ENCODE peak calls at places on chromosomes 6 and 20, in ten cellular contexts. V is AG04450; J is mesendoderm; C is CD8-positive, alpha-beta memory T cell; Q is endodermal cell; B is naive thymus-derived CD4-positive, alpha-beta T cell; K is Karpas-422; U is psoas muscle; E is tibial nerve; Z is CD8-positive, alpha-beta T cell. L is an unnamed sample.

GRCh38 chr20:326645-327031 is 1.3 kb downstream of the SOX12 start:
- DNase-seq in V (no peak), J (peak), C (no peak), Q (peak), B (no peak), K (no peak), U (peak), E (no peak), Z (peak), L (peak)

GRCh38 chr6:33668914-33669313 is 42.6 kb downstream of the UQCC2 start:
- DNase-seq in V (no peak), J (peak), C (no peak), Q (peak), B (peak), K (no peak), U (no peak), E (no peak), Z (no peak), L (no peak)

GRCh38 chr20:37305079-37305478 is 15.6 kb downstream of the MANBAL start:
- DNase-seq in V (no peak), J (no peak), C (no peak), Q (no peak), B (no peak), K (peak), U (no peak), E (no peak), Z (no peak), L (no peak)

GRCh38 chr6:97215157-97215769 is 67.8 kb downstream of the MMS22L start:
- DNase-seq in V (peak), J (peak), C (no peak), Q (peak), B (no peak), K (peak), U (no peak), E (no peak), Z (no peak), L (peak)

GRCh38 chr20:63911171-63911570 is 16.2 kb downstream of the DNAJC5 start:
- DNase-seq in V (no peak), J (no peak), C (no peak), Q (no peak), B (no peak), K (no peak), U (peak), E (no peak), Z (no peak), L (peak)

GRCh38 chr6:105184921-105185320 is 5.1 kb upstream of the POPDC3 start:
- DNase-seq in V (no peak), J (peak), C (no peak), Q (no peak), B (no peak), K (no peak), U (no peak), E (no peak), Z (no peak), L (no peak)

GRCh38 chr20:37598611-37599342 is 71.1 kb upstream of the BLCAP start:
- DNase-seq in V (no peak), J (no peak), C (no peak), Q (no peak), B (no peak), K (no peak), U (no peak), E (no peak), Z (no peak), L (no peak)

GRCh38 chr6:147048930-147049329 is 155.3 kb upstream of the STXBP5 start:
- DNase-seq in V (no peak), J (no peak), C (no peak), Q (no peak), B (no peak), K (no peak), U (no peak), E (no peak), Z (no peak), L (no peak)

GRCh38 chr20:40687384-40688128 is 1.5 kb downstream of the MAFB start:
- DNase-seq in V (no peak), J (peak), C (no peak), Q (peak), B (no peak), K (no peak), U (peak), E (no peak), Z (no peak), L (peak)

GRCh38 chr6:121615493-121615892 is 180.0 kb downstream of the GJA1 start:
- DNase-seq in V (no peak), J (peak), C (no peak), Q (peak), B (no peak), K (no peak), U (no peak), E (no peak), Z (no peak), L (no peak)

GRCh38 chr20:10110151-10110550 is 75.4 kb downstream of the ANKEF1 start:
- DNase-seq in V (no peak), J (no peak), C (no peak), Q (no peak), B (no peak), K (no peak), U (no peak), E (no peak), Z (no peak), L (no peak)

GRCh38 chr20:20685635-20686034 is 26.8 kb downstream of the RALGAPA2 start:
- DNase-seq in V (no peak), J (no peak), C (no peak), Q (no peak), B (no peak), K (no peak), U (peak), E (no peak), Z (no peak), L (no peak)

GRCh38 chr6:150346346-150346745 is 22.5 kb upstream of the IYD start:
- DNase-seq in V (no peak), J (no peak), C (no peak), Q (no peak), B (no peak), K (no peak), U (no peak), E (no peak), Z (no peak), L (no peak)

GRCh38 chr6:33694401-33694931 is 17.0 kb downstream of the UQCC2 start:
- DNase-seq in V (no peak), J (no peak), C (peak), Q (no peak), B (peak), K (no peak), U (no peak), E (no peak), Z (peak), L (peak)

GRCh38 chr20:59777321-59777705 is 156.1 kb downstream of the SYCP2 start:
- DNase-seq in V (no peak), J (no peak), C (no peak), Q (no peak), B (no peak), K (no peak), U (no peak), E (no peak), Z (no peak), L (no peak)

GRCh38 chr6:160919713-160920112 is 71.9 kb upstream of the MAP3K4 start:
- DNase-seq in V (peak), J (no peak), C (no peak), Q (no peak), B (no peak), K (peak), U (no peak), E (no peak), Z (no peak), L (no peak)

GRCh38 chr6:29976588-29977424 is 34.5 kb downstream of the HLA-A start:
- DNase-seq in V (no peak), J (peak), C (peak), Q (peak), B (no peak), K (no peak), U (peak), E (peak), Z (peak), L (peak)

GRCh38 chr6:130366011-130366963 is at the start of gene TMEM200A:
- DNase-seq in V (no peak), J (peak), C (peak), Q (peak), B (no peak), K (no peak), U (peak), E (no peak), Z (no peak), L (no peak)

GRCh38 chr6:129575378-129576118 is 134.4 kb downstream of the ARHGAP18 start:
- DNase-seq in V (no peak), J (peak), C (no peak), Q (no peak), B (peak), K (peak), U (no peak), E (no peak), Z (no peak), L (no peak)

GRCh38 chr20:44282148-44282547 is 28.9 kb downstream of the FITM2 start:
- DNase-seq in V (no peak), J (no peak), C (no peak), Q (no peak), B (no peak), K (no peak), U (no peak), E (no peak), Z (no peak), L (no peak)

GRCh38 chr6:55694148-55694547 is 115.2 kb upstream of the HMGCLL1 start:
- DNase-seq in V (peak), J (peak), C (no peak), Q (peak), B (no peak), K (no peak), U (no peak), E (no peak), Z (no peak), L (no peak)

GRCh38 chr6:139334791-139335446 is 39.5 kb downstream of the CITED2 start:
- DNase-seq in V (peak), J (no peak), C (no peak), Q (no peak), B (no peak), K (peak), U (no peak), E (no peak), Z (no peak), L (no peak)

GRCh38 chr6:144217797-144218196 is 67.3 kb upstream of the UTRN start:
- DNase-seq in V (no peak), J (no peak), C (no peak), Q (no peak), B (no peak), K (no peak), U (no peak), E (no peak), Z (no peak), L (no peak)

GRCh38 chr20:19462491-19462890 is 250.0 kb downstream of the SLC24A3 start:
- DNase-seq in V (no peak), J (no peak), C (no peak), Q (peak), B (no peak), K (no peak), U (no peak), E (no peak), Z (no peak), L (no peak)

GRCh38 chr20:59831901-59832240 is 101.6 kb downstream of the SYCP2 start:
- DNase-seq in V (no peak), J (no peak), C (no peak), Q (peak), B (no peak), K (no peak), U (no peak), E (peak), Z (no peak), L (no peak)

GRCh38 chr6:37077459-37078296 is 72.2 kb downstream of the FGD2 start:
- DNase-seq in V (peak), J (peak), C (no peak), Q (peak), B (no peak), K (no peak), U (peak), E (peak), Z (no peak), L (no peak)

GRCh38 chr6:37141291-37142046 is 28.5 kb upstream of the PIM1 start:
- DNase-seq in V (peak), J (peak), C (no peak), Q (peak), B (no peak), K (no peak), U (no peak), E (no peak), Z (no peak), L (no peak)

GRCh38 chr6:34791164-34791841 is 580 bp upstream of the BLTP3A start:
- DNase-seq in V (no peak), J (peak), C (peak), Q (peak), B (no peak), K (peak), U (peak), E (no peak), Z (peak), L (peak)

GRCh38 chr20:63163596-63164560 is 52.1 kb downstream of the YTHDF1 start:
- DNase-seq in V (no peak), J (no peak), C (peak), Q (no peak), B (no peak), K (no peak), U (no peak), E (no peak), Z (no peak), L (no peak)

GRCh38 chr20:17835240-17835940 is 133.2 kb downstream of the SNX5 start:
- DNase-seq in V (no peak), J (peak), C (no peak), Q (no peak), B (no peak), K (no peak), U (peak), E (peak), Z (no peak), L (no peak)

GRCh38 chr6:71190809-71191208 is 97.8 kb upstream of the OGFRL1 start:
- DNase-seq in V (no peak), J (no peak), C (no peak), Q (no peak), B (no peak), K (peak), U (no peak), E (no peak), Z (no peak), L (no peak)

GRCh38 chr6:7282097-7282906 is 30.7 kb downstream of the SSR1 start:
- DNase-seq in V (no peak), J (no peak), C (no peak), Q (no peak), B (no peak), K (no peak), U (no peak), E (no peak), Z (no peak), L (no peak)

GRCh38 chr6:142993977-142994376 is 49.0 kb upstream of the HIVEP2 start:
- DNase-seq in V (no peak), J (no peak), C (no peak), Q (no peak), B (no peak), K (no peak), U (no peak), E (no peak), Z (no peak), L (no peak)

DNA sequence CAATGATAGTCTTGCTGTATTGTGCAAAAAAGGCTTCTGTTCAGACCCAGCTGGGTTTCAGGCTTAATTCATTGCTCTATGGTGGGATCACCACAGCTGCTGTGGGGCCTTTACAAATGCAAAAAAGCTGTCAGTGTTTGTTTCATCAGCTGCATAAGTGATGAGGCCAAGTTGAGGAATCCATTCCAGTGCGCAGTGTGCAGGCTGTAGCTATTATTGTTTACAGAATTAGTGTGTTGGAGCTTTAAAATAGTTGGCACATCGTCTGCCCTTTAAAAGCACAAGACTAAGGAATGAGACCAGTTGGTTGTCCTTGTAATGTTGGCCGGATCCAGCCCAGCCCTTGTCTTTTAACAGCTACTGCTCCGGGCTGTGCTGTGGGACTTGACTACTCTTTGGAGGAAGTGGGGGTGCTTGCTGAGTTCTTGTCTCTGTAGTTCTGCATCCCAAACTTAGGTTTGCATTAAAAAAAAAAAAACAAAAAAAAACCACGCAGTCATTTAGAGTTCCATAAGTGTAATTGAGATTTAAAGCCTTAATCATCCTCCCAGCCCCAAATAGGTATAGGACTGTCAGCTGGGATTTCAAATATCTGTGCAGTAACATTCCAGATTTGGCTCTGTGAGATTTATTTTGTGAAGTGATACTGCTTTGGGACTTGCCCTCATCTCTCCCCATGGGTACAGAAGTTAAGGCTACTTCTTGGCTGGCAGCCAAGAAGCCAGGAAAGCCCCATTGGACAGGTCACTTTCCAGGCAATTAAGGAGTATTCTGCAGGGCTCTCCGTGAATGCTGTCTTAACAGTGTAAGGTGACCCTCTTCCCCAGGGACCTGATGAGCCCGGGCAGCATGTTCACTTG is 19.3 kb downstream of the JARID2 start:
- DNase-seq in V (peak), J (no peak), C (no peak), Q (no peak), B (no peak), K (no peak), U (no peak), E (no peak), Z (no peak), L (peak)
- H3K27ac ChIP-seq in V (no peak), J (no peak), C (no peak), Q (peak), B (no peak), K (no peak), U (peak), E (no peak), Z (no peak), L (peak)

GRCh38 chr6:4032475-4032874 is 46.5 kb downstream of the FAM217A start:
- DNase-seq in V (no peak), J (no peak), C (no peak), Q (no peak), B (no peak), K (no peak), U (no peak), E (no peak), Z (no peak), L (no peak)
- H3K27ac ChIP-seq in V (no peak), J (no peak), C (no peak), Q (no peak), B (no peak), K (no peak), U (no peak), E (no peak), Z (no peak), L (no peak)

DNA sequence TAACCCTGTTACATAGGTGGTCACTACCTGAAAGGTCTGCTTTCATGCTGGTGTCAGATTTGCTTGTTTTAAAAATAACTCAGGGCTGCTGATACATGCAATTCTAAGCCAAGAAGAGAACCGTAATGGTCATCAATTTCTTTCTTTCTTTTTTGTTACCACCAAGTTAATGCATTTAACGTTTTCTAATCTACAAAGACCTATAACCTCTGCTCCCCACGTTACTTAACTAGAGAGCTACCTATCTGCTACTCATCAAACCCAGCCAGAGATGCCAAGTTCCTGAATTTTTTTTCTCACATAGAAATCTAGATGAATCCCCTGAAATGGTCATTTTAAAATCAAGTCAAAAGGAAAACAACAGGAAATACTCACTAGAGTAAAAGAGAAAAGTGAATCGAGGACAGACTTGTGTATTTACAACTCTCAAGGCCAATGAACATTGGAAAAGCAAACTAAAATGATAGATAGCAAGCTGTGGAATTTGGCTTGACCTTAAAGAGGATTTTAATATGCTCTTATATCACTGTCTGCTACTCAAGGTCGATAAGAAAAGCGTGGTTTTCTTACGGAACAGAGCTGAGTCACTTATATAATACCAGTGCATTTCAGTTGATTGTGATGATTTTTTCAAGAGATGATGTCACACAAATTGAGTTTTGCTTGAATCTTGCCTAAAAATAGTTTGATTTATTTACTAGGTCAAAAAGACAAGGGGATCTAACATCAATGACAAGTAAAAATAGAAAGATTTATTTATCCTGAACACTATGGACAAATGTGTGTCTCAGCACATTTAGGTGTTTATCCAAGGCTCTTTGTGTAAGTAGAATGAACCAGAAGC is 67.9 kb downstream of the SGK1 start:
- DNase-seq in V (no peak), J (no peak), C (no peak), Q (no peak), B (no peak), K (no peak), U (no peak), E (no peak), Z (no peak), L (no peak)
- H3K27ac ChIP-seq in V (no peak), J (no peak), C (no peak), Q (no peak), B (no peak), K (no peak), U (peak), E (no peak), Z (no peak), L (peak)

GRCh38 chr20:50313223-50313820 is 122.7 kb downstream of the CEBPB start:
- DNase-seq in V (no peak), J (no peak), C (no peak), Q (peak), B (no peak), K (no peak), U (no peak), E (no peak), Z (no peak), L (no peak)
- H3K27ac ChIP-seq in V (peak), J (no peak), C (no peak), Q (peak), B (no peak), K (no peak), U (no peak), E (peak), Z (no peak), L (no peak)

DNA sequence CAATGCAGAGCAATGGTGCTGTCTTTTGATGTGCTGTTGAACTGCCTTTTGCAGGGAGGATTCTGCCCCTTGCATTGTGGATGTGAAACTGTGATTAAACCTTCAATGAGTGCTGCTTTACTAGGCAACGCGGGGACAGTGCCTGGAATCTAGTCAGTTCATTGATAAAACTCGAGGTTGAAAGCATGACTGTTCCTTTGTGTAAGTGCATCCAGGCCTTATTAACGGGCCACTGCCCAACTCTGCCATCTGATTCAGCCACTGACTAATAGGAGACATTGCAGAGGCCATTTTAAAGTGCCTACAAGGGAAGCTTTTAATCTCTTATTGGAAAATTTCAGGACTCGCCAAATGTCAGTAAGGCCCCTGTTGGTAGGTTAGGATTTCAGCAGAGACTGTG is 49.3 kb downstream of the SLC35F1 start:
- DNase-seq in V (no peak), J (no peak), C (no peak), Q (no peak), B (no peak), K (no peak), U (no peak), E (no peak), Z (no peak), L (peak)
- H3K27ac ChIP-seq in V (no peak), J (no peak), C (no peak), Q (peak), B (no peak), K (no peak), U (no peak), E (no peak), Z (no peak), L (no peak)

GRCh38 chr20:61186771-61187170 is 65.3 kb upstream of the CDH4 start:
- DNase-seq in V (no peak), J (no peak), C (no peak), Q (no peak), B (no peak), K (no peak), U (no peak), E (no peak), Z (no peak), L (no peak)
- H3K27ac ChIP-seq in V (peak), J (no peak), C (no peak), Q (no peak), B (no peak), K (no peak), U (no peak), E (no peak), Z (no peak), L (no peak)